ENCODE peak calls at places on chromosomes 5 and 9, in six cellular contexts. T is foreskin fibroblast; A is LoVo; J is fibroblast of the conjunctiva; R is occipital lobe; X is activated gamma-delta T cell treated with anti-CD3 and anti-CD28 coated beads, Interleukin-2, amount 50 U/mL, for 16 hours. F is an unnamed sample.
A peak's percentile ranks its signal among the peaks of the same experiment; 100 is the strongest.

GRCh38 chr5:178524093-178524882 is 65.9 kb downstream of the COL23A1 start:
- DNase-seq in T (no peak), A (no peak), J (no peak), R (no peak), X (no peak), F (no peak)

GRCh38 chr9:19992556-19992955 is 203.7 kb upstream of the SLC24A2 start:
- DNase-seq in T (peak; percentile 85), A (no peak), J (peak; percentile 23), R (no peak), X (no peak), F (no peak)

GRCh38 chr5:149118463-149118862 is 22.8 kb upstream of the ABLIM3 start:
- DNase-seq in T (no peak), A (peak; percentile 33), J (no peak), R (no peak), X (no peak), F (no peak)

GRCh38 chr9:91162784-91163440 is 198.8 kb downstream of the AUH start:
- DNase-seq in T (no peak), A (no peak), J (no peak), R (peak; percentile 19), X (peak; percentile 30), F (no peak)

GRCh38 chr9:110583237-110583636 is 3.7 kb upstream of the SVEP1 start:
- DNase-seq in T (peak; percentile 51), A (no peak), J (no peak), R (no peak), X (no peak), F (no peak)

GRCh38 chr5:156103116-156103860 is 223.7 kb upstream of the SGCD start:
- DNase-seq in T (no peak), A (no peak), J (no peak), R (no peak), X (no peak), F (no peak)

GRCh38 chr9:116267021-116267420 is 113.4 kb downstream of the PAPPA start:
- DNase-seq in T (peak; percentile 63), A (no peak), J (no peak), R (no peak), X (no peak), F (no peak)

GRCh38 chr5:39138892-39139291 is 64.7 kb upstream of the RICTOR start:
- DNase-seq in T (peak; percentile 61), A (no peak), J (peak; percentile 44), R (no peak), X (no peak), F (no peak)

GRCh38 chr5:57173318-57174127 is at the start of gene GPBP1:
- DNase-seq in T (peak; percentile 99), A (peak; percentile 99), J (peak; percentile 100), R (peak; percentile 100), X (peak; percentile 95), F (peak; percentile 98)

GRCh38 chr9:112705773-112706427 is 12.0 kb downstream of the INIP start:
- DNase-seq in T (peak; percentile 30), A (no peak), J (peak; percentile 34), R (peak; percentile 17), X (no peak), F (no peak)

GRCh38 chr9:32839486-32839885 is 56.1 kb downstream of the TMEM215 start:
- DNase-seq in T (no peak), A (no peak), J (no peak), R (no peak), X (no peak), F (no peak)

GRCh38 chr9:128892223-128892892 is 10.4 kb downstream of the LRRC8A start:
- DNase-seq in T (peak; percentile 95), A (peak; percentile 53), J (peak; percentile 91), R (peak; percentile 91), X (no peak), F (no peak)

GRCh38 chr5:15442183-15442550 is 57.8 kb upstream of the FBXL7 start:
- DNase-seq in T (no peak), A (no peak), J (no peak), R (no peak), X (no peak), F (no peak)

GRCh38 chr9:108537756-108538155 is 318.0 kb downstream of the ACTL7B start:
- DNase-seq in T (no peak), A (no peak), J (no peak), R (no peak), X (no peak), F (no peak)

GRCh38 chr9:113796651-113797426 is 79.3 kb upstream of the ZNF618 start:
- DNase-seq in T (no peak), A (no peak), J (no peak), R (no peak), X (no peak), F (no peak)